ENCODE peak calls at places on chromosomes 4 and X, in ten cellular contexts. N is T47D, B is dorsolateral prefrontal cortex, P is lower leg skin, I is NCI-H524, T is mesendoderm, G is NCI-H2029 treated with DMSO at 0.1 percent for 48 hours, W is ELR, L is endothelial cell, R is ureter. X is an unnamed sample.

GRCh38 chr4:2843909-2844584 is 403 bp downstream of the ADD1 start:
- DNase-seq in N (peak), B (no peak), P (peak), I (no peak), T (peak), G (no peak), W (peak), L (peak), R (no peak), X (peak)

GRCh38 chr4:146975535-146975934 is 29.9 kb upstream of the TTC29 start:
- DNase-seq in N (no peak), B (no peak), P (no peak), I (peak), T (no peak), G (no peak), W (no peak), L (peak), R (no peak), X (no peak)

GRCh38 chr4:142840516-142841123 is 5.5 kb downstream of the INPP4B start:
- DNase-seq in N (no peak), B (no peak), P (no peak), I (peak), T (peak), G (no peak), W (peak), L (no peak), R (no peak), X (no peak)

GRCh38 chrX:17376381-17377046 is 1.5 kb downstream of the NHS start:
- DNase-seq in N (no peak), B (no peak), P (no peak), I (peak), T (peak), G (no peak), W (peak), L (no peak), R (no peak), X (peak)

GRCh38 chr4:176277162-176277904 is 8.3 kb upstream of the ASB5 start:
- DNase-seq in N (peak), B (no peak), P (no peak), I (peak), T (peak), G (peak), W (peak), L (peak), R (peak), X (peak)

GRCh38 chr4:165351359-165352130 is 24.1 kb downstream of the MSMO1 start:
- DNase-seq in N (no peak), B (no peak), P (no peak), I (no peak), T (peak), G (no peak), W (no peak), L (no peak), R (no peak), X (no peak)

GRCh38 chr4:165606465-165607205 is 227.8 kb downstream of the CPE start:
- DNase-seq in N (no peak), B (no peak), P (no peak), I (no peak), T (no peak), G (no peak), W (no peak), L (no peak), R (no peak), X (no peak)

GRCh38 chrX:153931748-153932147 is 3.1 kb downstream of the NAA10 start:
- DNase-seq in N (no peak), B (no peak), P (no peak), I (no peak), T (no peak), G (no peak), W (no peak), L (no peak), R (no peak), X (no peak)

GRCh38 chr4:52982246-52982950 is 120.3 kb downstream of the RASL11B start:
- DNase-seq in N (peak), B (no peak), P (no peak), I (peak), T (peak), G (peak), W (peak), L (no peak), R (no peak), X (no peak)

GRCh38 chr4:22897520-22898108 is 204.9 kb downstream of the GBA3 start:
- DNase-seq in N (peak), B (no peak), P (no peak), I (peak), T (peak), G (no peak), W (peak), L (peak), R (no peak), X (peak)

GRCh38 chr4:113820164-113820563 is 58.6 kb upstream of the CAMK2D start:
- DNase-seq in N (no peak), B (no peak), P (no peak), I (no peak), T (no peak), G (no peak), W (no peak), L (no peak), R (no peak), X (no peak)

X was measured in glutamatergic neuron.